ENCODE peak calls at places on chromosome 1, in six cellular contexts. K is HepG2, T is IMR-90, Q is GM12878, Y is A549, H is SK-N-SH. P is an unnamed sample.
A peak's percentile ranks its signal among the peaks of the same experiment; 100 is the strongest.

GRCh38 chr1:12309783-12310742 is 80.2 kb downstream of the VPS13D start:
- DNase-seq in T (no peak), Q (no peak), K (no peak), H (no peak), Y (no peak), P (no peak)

GRCh38 chr1:45359882-45360513 is 19.8 kb upstream of the MUTYH start:
- DNase-seq in H (peak; percentile 37), K (peak; percentile 40), Y (peak; percentile 48), Q (no peak), T (peak; percentile 77), P (peak; percentile 30)

GRCh38 chr1:24277420-24278169 is 41.6 kb upstream of the GRHL3 start:
- DNase-seq in H (no peak), Q (peak; percentile 15), T (peak; percentile 29), Y (no peak), K (no peak), P (no peak)

GRCh38 chr1:60102691-60103090 is 29.1 kb upstream of the C1orf87 start:
- DNase-seq in H (no peak), Q (no peak), K (no peak), T (no peak), Y (no peak), P (no peak)

GRCh38 chr1:15305366-15305765 is 58.3 kb downstream of the FHAD1 start:
- DNase-seq in T (peak; percentile 31), Q (no peak), H (no peak), Y (no peak), K (no peak), P (no peak)

GRCh38 chr1:178417858-178418257 is 78.9 kb downstream of the CLEC20A start:
- DNase-seq in Q (no peak), K (peak; percentile 53), T (peak; percentile 91), H (no peak), Y (peak; percentile 70), P (no peak)

GRCh38 chr1:33470495-33471012 is 1.9 kb upstream of the ZSCAN20 start:
- DNase-seq in Y (peak; percentile 68), Q (no peak), T (peak; percentile 88), H (peak; percentile 76), K (peak; percentile 60), P (peak; percentile 83)

GRCh38 chr1:205430631-205431305 is 8.9 kb upstream of the LEMD1 start:
- DNase-seq in H (no peak), Q (peak; percentile 13), K (no peak), T (peak; percentile 33), Y (peak; percentile 60), P (peak; percentile 78)

GRCh38 chr1:21335750-21336168 is 45.5 kb upstream of the ECE1 start:
- DNase-seq in Y (no peak), H (peak; percentile 59), K (no peak), T (no peak), Q (no peak), P (no peak)

GRCh38 chr1:108502138-108502537 is 52.0 kb downstream of the NBPF6 start:
- DNase-seq in K (no peak), H (no peak), Y (no peak), T (no peak), Q (no peak), P (no peak)

GRCh38 chr1:54109131-54110105 is 43.4 kb downstream of the CDCP2 start:
- DNase-seq in T (peak; percentile 13), Y (no peak), H (no peak), Q (no peak), K (no peak), P (peak; percentile 19)

GRCh38 chr1:15946546-15947381 is 29.1 kb downstream of the ZBTB17 start:
- DNase-seq in H (no peak), Y (no peak), K (no peak), T (no peak), Q (no peak), P (no peak)

GRCh38 chr1:233621923-233622322 is 8.0 kb downstream of the KCNK1 start:
- DNase-seq in H (no peak), T (no peak), Q (no peak), Y (no peak), K (no peak), P (no peak)

GRCh38 chr1:111045033-111045722 is 81.5 kb upstream of the LRIF1 start:
- DNase-seq in Q (no peak), T (no peak), H (no peak), K (peak; percentile 93), Y (no peak), P (no peak)

GRCh38 chr1:47931395-47931794 is 65.8 kb downstream of the TRABD2B start:
- DNase-seq in Y (peak; percentile 30), Q (no peak), H (no peak), K (peak; percentile 71), T (no peak), P (peak; percentile 29)

GRCh38 chr1:227093309-227093708 is 153.2 kb downstream of the COQ8A start:
- DNase-seq in Q (no peak), Y (no peak), K (no peak), H (no peak), T (no peak), P (no peak)

GRCh38 chr1:227092054-227092453 is 152.0 kb downstream of the COQ8A start:
- DNase-seq in Y (no peak), K (no peak), H (no peak), Q (no peak), T (peak; percentile 13), P (no peak)

DNA sequence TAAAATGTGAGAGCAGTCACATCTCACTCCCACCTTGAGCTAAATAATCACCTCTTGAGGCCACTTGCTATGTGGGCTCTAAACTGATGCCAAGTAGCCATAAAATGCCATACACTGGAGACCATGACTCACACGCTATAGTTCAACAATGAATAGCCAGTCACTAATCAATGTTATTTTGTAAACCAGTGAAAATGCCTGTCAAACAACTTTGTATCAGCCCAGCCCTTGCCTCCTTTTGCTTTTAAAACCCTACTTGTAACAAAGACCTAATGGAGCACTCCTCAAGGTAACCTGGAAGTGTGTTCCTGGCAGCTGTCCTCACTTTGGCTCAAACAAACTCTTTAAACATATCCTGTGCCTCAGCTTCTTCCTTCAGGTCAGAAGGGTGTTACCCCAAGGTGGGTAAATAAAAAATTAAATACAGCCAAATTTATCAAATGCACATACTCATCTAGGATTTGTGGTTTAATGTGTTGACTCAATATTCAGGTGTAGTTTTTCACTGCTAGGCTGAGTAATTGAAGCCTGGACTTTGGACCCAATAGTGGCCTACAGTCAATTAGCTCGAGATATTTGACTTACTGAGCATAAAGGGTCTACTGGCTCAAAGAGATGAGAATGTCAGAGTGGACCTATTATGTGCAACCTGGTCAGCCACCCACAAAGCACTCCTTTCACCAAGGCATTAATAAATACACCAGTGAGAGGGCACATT is 154.3 kb downstream of the COQ8A start:
- DNase-seq in T (no peak), H (no peak), K (peak; percentile 78), Q (no peak), Y (no peak), P (no peak)
- TF ChIP-seq SMC3 in T (no peak), H (no peak), K (no peak), Q (no peak), Y (no peak), P (no peak)

DNA sequence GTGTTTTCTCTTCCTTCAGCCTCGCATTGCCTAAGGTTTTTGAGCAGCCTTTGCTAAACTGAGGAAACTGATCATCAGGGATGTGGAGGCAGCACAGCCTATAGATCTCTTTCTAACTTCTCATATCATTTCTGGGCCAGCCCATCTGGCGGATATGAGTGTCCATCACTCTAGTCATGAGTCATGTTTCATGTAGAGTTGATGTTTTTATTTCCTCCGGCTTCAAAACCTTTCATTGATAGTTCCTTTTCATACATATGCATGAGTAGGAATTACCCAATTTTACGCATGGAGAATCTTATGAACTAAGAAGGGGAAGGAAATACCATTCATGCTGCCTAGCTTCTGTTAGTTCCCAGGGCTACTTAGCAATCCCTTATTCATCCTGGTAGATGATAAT is 66.3 kb downstream of the SPATA46 start:
- DNase-seq in H (no peak), Q (no peak), T (peak; percentile 33), K (no peak), Y (no peak), P (no peak)
- TF ChIP-seq SMC3 in H (no peak), Q (no peak), T (no peak), K (no peak), Y (no peak), P (no peak)

GRCh38 chr1:117758444-117759316 is 152.8 kb downstream of the TENT5C start:
- DNase-seq in H (peak; percentile 78), Y (peak; percentile 71), T (peak; percentile 83), Q (peak; percentile 11), K (peak; percentile 79), P (peak; percentile 88)
- TF ChIP-seq SMC3 in H (peak; percentile 85), Y (peak; percentile 73), T (peak; percentile 81), Q (peak; percentile 72), K (peak; percentile 93), P (peak; percentile 89)

GRCh38 chr1:64186898-64187280 is 16.5 kb upstream of the UBE2U start:
- DNase-seq in K (no peak), Y (no peak), T (no peak), H (no peak), Q (no peak), P (no peak)

GRCh38 chr1:64186138-64186897 is 17.1 kb upstream of the UBE2U start:
- DNase-seq in T (no peak), H (no peak), K (no peak), Q (no peak), Y (no peak), P (peak; percentile 8)

GRCh38 chr1:64183380-64183984 is 19.9 kb upstream of the UBE2U start:
- DNase-seq in Q (no peak), T (peak; percentile 61), K (no peak), H (peak; percentile 70), Y (no peak), P (no peak)

GRCh38 chr1:64182207-64182606 is 21.2 kb upstream of the UBE2U start:
- DNase-seq in K (no peak), H (no peak), Q (no peak), T (no peak), Y (no peak), P (no peak)

GRCh38 chr1:64183985-64184440 is 19.4 kb upstream of the UBE2U start:
- DNase-seq in Q (no peak), K (no peak), T (peak; percentile 93), H (no peak), Y (no peak), P (no peak)
- TF ChIP-seq SMC3 in Q (no peak), K (no peak), T (no peak), H (no peak), Y (no peak), P (no peak)

GRCh38 chr1:115411388-115412063 is 73.5 kb upstream of the NGF start:
- DNase-seq in H (no peak), K (no peak), Q (no peak), T (peak; percentile 69), Y (peak; percentile 64), P (no peak)
- TF ChIP-seq SMC3 in H (no peak), K (no peak), Q (no peak), T (no peak), Y (no peak), P (no peak)

GRCh38 chr1:202117898-202118371 is 4.8 kb upstream of the GPR37L1 start:
- DNase-seq in H (no peak), Y (peak; percentile 30), K (peak; percentile 56), Q (no peak), T (no peak), P (no peak)

GRCh38 chr1:202113690-202114300 is 8.9 kb upstream of the GPR37L1 start:
- DNase-seq in Q (no peak), Y (peak; percentile 46), K (peak; percentile 54), H (no peak), T (no peak), P (no peak)

GRCh38 chr1:202110977-202111376 is 11.7 kb upstream of the GPR37L1 start:
- DNase-seq in T (no peak), H (no peak), Y (no peak), Q (no peak), K (no peak), P (no peak)

GRCh38 chr1:202116287-202116686 is 6.4 kb upstream of the GPR37L1 start:
- DNase-seq in H (no peak), Y (no peak), Q (no peak), K (no peak), T (no peak), P (no peak)

GRCh38 chr1:202112864-202113689 is 9.6 kb upstream of the GPR37L1 start:
- DNase-seq in Q (no peak), K (no peak), Y (peak; percentile 85), T (peak; percentile 11), H (no peak), P (no peak)
- TF ChIP-seq SMC3 in Q (no peak), K (no peak), Y (peak; percentile 23), T (no peak), H (no peak), P (no peak)